ENCODE peak calls at places on chromosomes 5 and 9, in ten cellular contexts. S is GM06990, W is AG09309, H is endodermal cell, F is choroid plexus epithelial cell, T is GM23338, U is lower lobe of right lung, D is MM.1S, Q is fibroblast of lung, J is spleen. E is an unnamed sample.

GRCh38 chr5:56112526-56113121 is 117.9 kb upstream of the IL6ST start:
- DNase-seq in W (no peak), T (no peak), J (no peak), U (no peak), Q (peak), F (peak), H (no peak), D (no peak), S (no peak), E (no peak)

GRCh38 chr9:98686961-98687855 is 21.5 kb downstream of the GABBR2 start:
- DNase-seq in T (no peak), W (no peak), U (no peak), J (no peak), Q (no peak), S (no peak), F (no peak), D (no peak), H (peak), E (no peak)

GRCh38 chr5:86909896-86910295 is 292.2 kb downstream of the COX7C start:
- DNase-seq in S (no peak), W (peak), Q (peak), H (no peak), J (no peak), T (no peak), U (no peak), D (no peak), F (peak), E (no peak)

GRCh38 chr5:122392224-122392623 is 80.2 kb downstream of the SNCAIP start:
- DNase-seq in Q (no peak), D (no peak), H (no peak), T (no peak), U (no peak), S (no peak), F (no peak), W (no peak), J (no peak), E (no peak)

GRCh38 chr9:93077367-93077766 is 18.6 kb upstream of the CARD19 start:
- DNase-seq in Q (no peak), S (no peak), J (no peak), F (no peak), H (no peak), W (no peak), T (no peak), U (no peak), D (no peak), E (no peak)

GRCh38 chr5:54701179-54701578 is 183.6 kb downstream of the SNX18 start:
- DNase-seq in S (no peak), T (peak), F (peak), D (no peak), H (no peak), Q (peak), J (no peak), U (peak), W (peak), E (no peak)

GRCh38 chr9:124259273-124260078 is 1.7 kb downstream of the NEK6 start:
- DNase-seq in D (no peak), F (peak), S (no peak), W (peak), J (peak), T (no peak), Q (peak), H (no peak), U (peak), E (no peak)

GRCh38 chr9:110599468-110599867 is 19.9 kb upstream of the SVEP1 start:
- DNase-seq in Q (peak), D (no peak), F (peak), T (peak), J (no peak), S (no peak), U (no peak), W (no peak), H (peak), E (no peak)

GRCh38 chr5:153565822-153566221 is 75.4 kb downstream of the GRIA1 start:
- DNase-seq in U (no peak), Q (peak), J (no peak), S (no peak), T (no peak), F (peak), D (no peak), W (peak), H (no peak), E (no peak)

GRCh38 chr5:12570688-12571087 is 666.4 kb upstream of the CTNND2 start:
- DNase-seq in W (no peak), S (no peak), J (no peak), H (no peak), D (no peak), Q (no peak), U (no peak), T (no peak), F (no peak), E (no peak)

GRCh38 chr5:84287964-84288363 is 96.7 kb downstream of the EDIL3 start:
- DNase-seq in T (no peak), W (peak), S (no peak), D (peak), U (no peak), F (peak), Q (peak), J (no peak), H (no peak), E (no peak)

GRCh38 chr5:171667341-171668096 is 118.1 kb upstream of the SMIM23 start:
- DNase-seq in H (peak), Q (peak), W (peak), J (no peak), U (peak), D (no peak), F (peak), S (no peak), T (peak), E (no peak)

GRCh38 chr5:137575211-137575610 is 76.1 kb upstream of the SPOCK1 start:
- DNase-seq in U (no peak), S (no peak), F (no peak), H (no peak), Q (no peak), J (no peak), W (no peak), T (no peak), D (no peak), E (no peak)

GRCh38 chr9:12775373-12775962 is 648 bp downstream of the LURAP1L start:
- DNase-seq in D (peak), S (no peak), W (no peak), Q (no peak), H (no peak), U (peak), J (no peak), F (no peak), T (peak), E (no peak)

GRCh38 chr9:118570076-118570475 is 799.2 kb downstream of the BRINP1 start:
- DNase-seq in D (no peak), T (no peak), F (peak), S (no peak), J (no peak), W (no peak), Q (no peak), U (no peak), H (peak), E (no peak)

GRCh38 chr5:82753374-82753773 is 323.8 kb downstream of the TMEM167A start:
- DNase-seq in T (no peak), Q (no peak), F (no peak), S (no peak), W (no peak), U (no peak), H (no peak), J (no peak), D (no peak), E (no peak)

GRCh38 chr5:139271201-139272027 is 22.1 kb upstream of the MATR3 start:
- DNase-seq in T (no peak), W (peak), F (peak), S (no peak), D (no peak), H (no peak), J (no peak), Q (peak), U (no peak), E (no peak)
- TF ChIP-seq CTCF in T (no peak), W (no peak), F (no peak), S (no peak), D (no peak), H (no peak), J (no peak), Q (no peak), U (no peak), E (no peak)

GRCh38 chr5:14251733-14252132 is 108.6 kb downstream of the TRIO start:
- DNase-seq in S (no peak), T (no peak), H (no peak), Q (no peak), W (no peak), U (no peak), F (no peak), D (no peak), J (no peak), E (no peak)

GRCh38 chr5:14249258-14250093 is 106.3 kb downstream of the TRIO start:
- DNase-seq in W (no peak), H (no peak), J (no peak), D (no peak), F (no peak), U (no peak), T (no peak), S (no peak), Q (no peak), E (no peak)

GRCh38 chr5:14252793-14253192 is 109.7 kb downstream of the TRIO start:
- DNase-seq in U (no peak), S (no peak), W (no peak), F (no peak), T (no peak), J (no peak), Q (no peak), H (no peak), D (no peak), E (no peak)

GRCh38 chr5:14250778-14251711 is 107.9 kb downstream of the TRIO start:
- DNase-seq in T (no peak), D (no peak), W (no peak), U (no peak), J (no peak), H (no peak), Q (no peak), S (no peak), F (no peak), E (no peak)

GRCh38 chr5:14250094-14250777 is 107.1 kb downstream of the TRIO start:
- DNase-seq in Q (peak), W (no peak), J (no peak), S (peak), U (peak), F (peak), T (peak), H (peak), D (no peak), E (no peak)
- H3K4me3 ChIP-seq in Q (no peak), W (no peak), J (no peak), S (no peak), U (no peak), F (no peak), T (no peak), H (no peak), D (no peak), E (no peak)

DNA sequence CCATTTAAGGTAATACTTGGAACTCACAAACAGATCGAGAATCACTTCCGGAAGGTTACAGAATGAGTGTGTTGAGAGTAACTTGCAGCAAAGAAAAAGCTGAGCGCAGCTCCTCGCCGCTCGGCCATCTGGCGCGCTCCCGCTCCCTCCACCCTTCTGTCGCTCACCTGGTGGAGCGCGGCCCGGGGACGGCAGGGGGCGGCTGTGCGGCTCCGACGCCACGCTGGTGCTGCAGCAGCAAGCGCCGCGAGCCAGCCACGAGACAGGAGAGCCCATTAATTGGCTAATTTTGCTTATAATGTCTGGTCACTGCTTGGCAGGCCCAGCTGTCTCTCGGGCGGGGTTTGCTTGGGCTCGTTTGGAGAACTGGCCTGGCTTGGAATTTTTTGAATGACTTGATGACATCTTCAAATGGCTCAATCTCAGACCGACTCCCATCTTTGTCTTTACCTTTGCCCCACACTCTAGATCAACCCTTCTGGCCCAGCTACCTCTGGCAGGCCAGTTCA is 601.8 kb downstream of the CCDC171 start:
- DNase-seq in J (no peak), S (peak), F (peak), T (peak), H (peak), U (no peak), D (peak), Q (peak), W (no peak), E (no peak)
- TF ChIP-seq CTCF in J (no peak), S (no peak), F (peak), T (peak), H (peak), U (peak), D (peak), Q (peak), W (no peak), E (no peak)

GRCh38 chr5:77380636-77381035 is 111.5 kb downstream of the WDR41 start:
- DNase-seq in U (no peak), F (no peak), Q (no peak), S (no peak), J (no peak), T (no peak), H (no peak), D (no peak), W (no peak), E (no peak)
- H3K4me3 ChIP-seq in U (no peak), F (no peak), Q (no peak), S (no peak), J (no peak), T (no peak), H (no peak), D (no peak), W (no peak), E (no peak)

E was measured in GM12864.